ENCODE peak calls at places on chromosome 4, in five cellular contexts. F, T, G, B and M are unnamed samples.

GRCh38 chr4:1082215-1083182 is 30.9 kb downstream of the RNF212 start:
- DNase-seq in G (peak), F (no peak), B (no peak), T (peak), M (peak)

GRCh38 chr4:37795796-37796195 is 30.7 kb upstream of the PGM2 start:
- DNase-seq in T (no peak), F (no peak), G (no peak), B (no peak), M (no peak)

GRCh38 chr4:109303141-109303499 is 662 bp upstream of the COL25A1 start:
- DNase-seq in T (peak), G (no peak), F (no peak), B (no peak), M (no peak)

GRCh38 chr4:38710053-38710452 is 46.1 kb downstream of the KLF3 start:
- DNase-seq in F (no peak), G (no peak), T (no peak), B (no peak), M (no peak)

GRCh38 chr4:109408711-109409110 is 24.9 kb upstream of the SEC24B start:
- DNase-seq in T (no peak), G (no peak), F (no peak), B (no peak), M (no peak)

GRCh38 chr4:78612398-78613005 is 60.9 kb downstream of the ANXA3 start:
- DNase-seq in F (no peak), G (peak), B (peak), T (peak), M (peak)

GRCh38 chr4:154911097-154911496 is 130.0 kb downstream of the RBM46 start:
- DNase-seq in G (peak), B (no peak), T (no peak), F (no peak), M (peak)

GRCh38 chr4:27100713-27101112 is 240.1 kb downstream of the STIM2 start:
- DNase-seq in T (no peak), G (no peak), F (no peak), B (no peak), M (no peak)

GRCh38 chr4:185229021-185229818 is 19.8 kb downstream of the SNX25 start:
- DNase-seq in T (no peak), B (no peak), F (no peak), G (no peak), M (no peak)

GRCh38 chr4:150368667-150369066 is 213.3 kb upstream of the MAB21L2 start:
- DNase-seq in G (no peak), F (no peak), B (no peak), T (no peak), M (no peak)

GRCh38 chr4:40908297-40908696 is 158.5 kb downstream of the NSUN7 start:
- DNase-seq in G (peak), T (no peak), F (peak), B (no peak), M (no peak)

GRCh38 chr4:37762294-37763163 is 64.0 kb upstream of the PGM2 start:
- DNase-seq in G (no peak), T (peak), B (no peak), F (peak), M (peak)

GRCh38 chr4:29277381-29277780 is 1442.8 kb upstream of the PCDH7 start:
- DNase-seq in F (peak), B (no peak), G (no peak), T (peak), M (no peak)

GRCh38 chr4:73527196-73527595 is 45.7 kb downstream of the AFM start:
- DNase-seq in G (no peak), T (no peak), F (no peak), B (no peak), M (no peak)

GRCh38 chr4:89541998-89542397 is 234.4 kb upstream of the GPRIN3 start:
- DNase-seq in G (no peak), B (no peak), T (no peak), F (no peak), M (no peak)

GRCh38 chr4:121156822-121157769 is 7.0 kb downstream of the TNIP3 start:
- DNase-seq in F (no peak), T (peak), B (no peak), G (peak), M (peak)

GRCh38 chr4:4502694-4503311 is 39.0 kb downstream of the STX18 start:
- DNase-seq in G (no peak), T (peak), F (no peak), B (peak), M (no peak)

GRCh38 chr4:75710246-75710645 is 14.1 kb upstream of the USO1 start:
- DNase-seq in T (peak), B (no peak), F (no peak), G (no peak), M (no peak)

GRCh38 chr4:88600129-88600849 is 8.0 kb downstream of the HERC3 start:
- DNase-seq in B (no peak), F (no peak), G (peak), T (peak), M (no peak)

GRCh38 chr4:15159477-15160019 is 157.3 kb downstream of the CPEB2 start:
- DNase-seq in F (no peak), G (no peak), B (no peak), T (no peak), M (no peak)

GRCh38 chr4:40255722-40256281 is 59.0 kb downstream of the RHOH start:
- DNase-seq in T (peak), B (no peak), F (peak), G (peak), M (peak)

GRCh38 chr4:156594619-156595018 is 377.0 kb downstream of the PDGFC start:
- DNase-seq in B (no peak), T (no peak), G (no peak), F (no peak), M (no peak)

GRCh38 chr4:73844806-73845205 is 8.3 kb upstream of the PF4V1 start:
- DNase-seq in B (no peak), F (no peak), G (no peak), T (no peak), M (peak)

GRCh38 chr4:96102541-96103018 is 262.7 kb downstream of the PDHA2 start:
- DNase-seq in B (no peak), T (peak), G (no peak), F (no peak), M (no peak)

GRCh38 chr4:85149656-85150055 is 183.2 kb upstream of the WDFY3 start:
- DNase-seq in T (no peak), F (no peak), G (no peak), B (no peak), M (no peak)

GRCh38 chr4:184100297-184100885 is 117.3 kb downstream of the ENPP6 start:
- DNase-seq in T (no peak), G (peak), B (peak), F (peak), M (peak)

GRCh38 chr4:189802884-189803283 is 137.8 kb upstream of the FRG1 start:
- DNase-seq in G (no peak), B (no peak), F (no peak), T (no peak), M (peak)

GRCh38 chr4:125125256-125125655 is 189.5 kb upstream of the FAT4 start:
- DNase-seq in F (no peak), T (peak), B (no peak), G (no peak), M (no peak)

GRCh38 chr4:165345663-165346417 is 18.4 kb downstream of the MSMO1 start:
- DNase-seq in G (no peak), T (no peak), B (no peak), F (no peak), M (no peak)

GRCh38 chr4:184383497-184384055 is 90.8 kb downstream of the IRF2 start:
- DNase-seq in B (no peak), F (peak), T (peak), G (peak), M (no peak)

GRCh38 chr4:74444891-74445642 is at the start of gene AREG:
- DNase-seq in G (peak), B (peak), T (peak), F (peak), M (peak)

GRCh38 chr4:1092983-1093361 is 20.4 kb downstream of the RNF212 start:
- DNase-seq in B (no peak), F (no peak), G (no peak), T (no peak), M (no peak)

GRCh38 chr4:38681283-38682066 is 17.5 kb downstream of the KLF3 start:
- DNase-seq in B (no peak), F (no peak), T (no peak), G (no peak), M (no peak)

GRCh38 chr4:84379881-84380618 is 119.0 kb downstream of the NKX6-1 start:
- DNase-seq in T (no peak), B (no peak), F (no peak), G (peak), M (peak)

GRCh38 chr4:55445921-55446577 is 50.3 kb downstream of the TMEM165 start:
- DNase-seq in B (no peak), T (no peak), G (no peak), F (no peak), M (no peak)

GRCh38 chr4:21948347-21949072 is at the start of gene KCNIP4:
- DNase-seq in G (no peak), T (no peak), B (no peak), F (no peak), M (no peak)

GRCh38 chr4:21512351-21512750 is 436.2 kb downstream of the KCNIP4 start:
- DNase-seq in B (no peak), T (peak), G (peak), F (peak), M (peak)

GRCh38 chr4:102826890-102827673 is at the start of gene UBE2D3:
- DNase-seq in G (peak), T (peak), F (peak), B (peak), M (peak)

GRCh38 chr4:152780267-152780811 is 585 bp downstream of the ARFIP1 start:
- DNase-seq in G (no peak), T (no peak), F (no peak), B (peak), M (no peak)

DNA sequence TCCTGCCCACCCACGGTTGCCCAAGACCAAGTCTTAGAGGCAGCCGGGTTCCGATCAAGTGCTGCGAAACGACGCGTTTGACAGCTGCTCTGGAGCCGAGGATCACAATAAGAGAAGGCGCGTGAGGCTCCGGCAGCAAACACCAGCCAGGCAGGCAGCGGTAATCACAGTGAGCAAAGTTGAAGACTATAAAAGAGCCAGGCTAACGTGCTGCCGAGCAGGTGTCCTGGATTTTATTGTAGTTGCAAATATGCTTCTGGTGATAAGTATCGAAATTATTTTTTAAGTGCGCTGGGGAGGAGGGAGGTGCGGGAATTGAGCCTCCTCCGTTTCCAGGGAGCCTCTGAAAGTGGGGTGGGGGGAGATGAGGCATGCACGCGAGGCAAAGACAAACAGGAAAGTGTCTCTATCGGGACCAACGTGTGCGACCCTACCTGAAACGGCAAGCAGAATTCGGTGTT is 597 bp downstream of the GABRA2 start:
- DNase-seq in T (no peak), F (no peak), B (no peak), G (no peak), M (no peak)
- TF ChIP-seq POLR2A in T (no peak), F (no peak), B (no peak), G (no peak), M (no peak)

DNA sequence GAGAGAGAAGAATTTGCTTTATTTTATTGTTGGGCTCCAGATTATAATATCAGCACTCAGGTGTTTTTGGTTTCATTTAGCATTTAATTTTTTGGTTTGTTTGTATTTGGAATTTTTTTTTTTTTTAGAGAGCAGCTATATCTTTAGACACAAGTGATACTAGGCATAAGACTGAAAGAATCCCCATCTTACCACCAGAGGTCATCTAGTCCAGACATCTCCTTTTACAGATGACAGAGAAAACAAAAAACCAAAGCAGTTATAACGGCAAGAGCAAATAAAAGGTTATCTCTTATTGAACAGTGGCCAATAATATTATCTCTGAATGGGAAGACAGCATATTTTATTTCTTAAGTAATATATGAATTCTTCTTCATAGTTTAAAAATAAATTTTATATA is 22.8 kb downstream of the USP38 start:
- DNase-seq in T (peak), G (peak), B (no peak), F (no peak), M (no peak)
- TF ChIP-seq MAX in T (no peak), G (no peak), B (no peak), F (no peak), M (no peak)

DNA sequence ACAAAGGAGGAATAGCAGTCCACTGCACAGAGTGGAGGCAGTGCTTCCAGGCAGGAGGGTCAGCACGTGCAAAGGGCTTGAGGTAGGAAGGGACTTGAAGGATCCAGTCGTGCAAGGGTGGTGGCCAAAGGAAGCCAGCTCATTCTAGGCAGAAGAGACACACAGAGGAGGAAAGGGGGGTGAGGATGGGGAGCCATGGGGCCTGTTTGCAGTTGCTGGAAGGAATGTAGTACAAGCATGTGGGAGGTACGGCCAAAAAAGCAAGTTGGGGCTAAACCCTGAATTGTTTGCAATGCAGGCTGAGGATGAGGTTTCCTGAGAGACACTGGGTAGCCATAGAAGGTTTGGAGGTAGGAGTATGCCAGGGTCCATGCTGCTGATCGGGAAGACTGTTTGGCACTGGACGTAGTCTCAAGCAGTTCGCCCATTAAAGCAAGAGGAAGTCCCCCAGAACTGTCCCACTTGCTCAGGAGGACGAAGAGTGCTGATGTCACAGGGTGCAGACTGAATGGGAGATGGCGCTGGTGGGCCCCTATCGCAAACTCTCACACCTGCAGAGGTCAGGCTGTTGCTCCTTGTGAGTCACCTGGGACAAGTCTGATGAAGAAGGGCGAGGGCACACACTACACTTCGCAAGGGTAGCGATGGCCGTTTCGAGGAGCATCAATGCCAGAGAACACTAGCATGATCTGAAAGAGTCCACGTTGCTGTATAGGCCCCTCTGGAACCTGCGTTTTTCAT is 9.1 kb upstream of the MAN2B2 start:
- DNase-seq in B (no peak), T (no peak), F (no peak), G (no peak), M (no peak)
- H3K4me3 ChIP-seq in B (no peak), T (no peak), F (no peak), G (no peak), M (no peak)

DNA sequence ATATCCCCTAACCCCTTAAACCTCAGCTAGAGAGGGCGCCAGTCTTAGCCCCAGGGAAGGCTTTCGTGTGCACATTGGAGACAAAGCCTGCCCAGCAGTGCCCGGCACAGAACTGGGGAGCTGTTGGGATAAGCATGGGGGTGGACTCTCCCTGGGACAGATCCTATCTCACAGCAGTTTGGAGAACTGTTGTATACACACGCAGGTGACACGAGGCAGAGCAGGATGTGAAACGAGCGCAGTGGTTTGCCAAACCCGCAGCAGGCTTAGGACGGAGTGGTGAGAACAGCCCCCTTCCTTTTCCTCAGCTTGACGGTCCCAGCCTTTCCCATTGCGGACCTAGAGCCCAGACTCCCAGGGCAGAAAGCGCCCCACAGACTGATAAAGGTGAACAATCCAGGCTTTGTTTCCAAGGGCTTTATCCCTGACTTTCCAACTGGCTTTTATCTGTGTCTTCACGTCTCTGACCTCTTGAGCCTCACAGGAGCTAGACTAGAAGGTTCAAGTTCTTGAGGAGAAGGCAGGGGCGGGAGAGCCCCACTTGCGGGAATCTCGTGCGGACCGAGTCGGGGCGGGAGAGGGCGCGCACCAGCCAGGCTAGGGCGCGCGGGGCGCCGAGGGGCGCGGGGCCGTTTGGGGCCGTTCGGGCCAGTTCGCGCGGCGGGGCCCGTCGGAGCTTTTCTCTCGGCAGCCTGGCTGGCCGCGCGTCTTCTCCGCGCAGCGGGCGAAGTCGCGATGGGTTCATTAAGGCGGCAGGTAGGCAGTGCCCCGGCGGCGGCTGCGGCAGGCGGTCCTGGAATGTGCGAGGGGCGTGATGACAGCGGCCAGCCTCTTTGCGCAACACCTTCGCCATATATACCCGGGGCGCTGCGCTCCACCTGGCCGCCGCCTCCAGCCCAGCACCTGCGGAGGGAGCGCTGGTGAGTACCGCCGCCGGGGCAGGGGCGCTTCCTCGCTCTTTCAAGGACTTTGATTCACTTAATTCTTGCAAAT is at the start of gene SLC34A2:
- DNase-seq in T (no peak), G (no peak), F (no peak), B (no peak), M (no peak)
- TF ChIP-seq POLR2A in T (no peak), G (no peak), F (no peak), B (no peak), M (no peak)

DNA sequence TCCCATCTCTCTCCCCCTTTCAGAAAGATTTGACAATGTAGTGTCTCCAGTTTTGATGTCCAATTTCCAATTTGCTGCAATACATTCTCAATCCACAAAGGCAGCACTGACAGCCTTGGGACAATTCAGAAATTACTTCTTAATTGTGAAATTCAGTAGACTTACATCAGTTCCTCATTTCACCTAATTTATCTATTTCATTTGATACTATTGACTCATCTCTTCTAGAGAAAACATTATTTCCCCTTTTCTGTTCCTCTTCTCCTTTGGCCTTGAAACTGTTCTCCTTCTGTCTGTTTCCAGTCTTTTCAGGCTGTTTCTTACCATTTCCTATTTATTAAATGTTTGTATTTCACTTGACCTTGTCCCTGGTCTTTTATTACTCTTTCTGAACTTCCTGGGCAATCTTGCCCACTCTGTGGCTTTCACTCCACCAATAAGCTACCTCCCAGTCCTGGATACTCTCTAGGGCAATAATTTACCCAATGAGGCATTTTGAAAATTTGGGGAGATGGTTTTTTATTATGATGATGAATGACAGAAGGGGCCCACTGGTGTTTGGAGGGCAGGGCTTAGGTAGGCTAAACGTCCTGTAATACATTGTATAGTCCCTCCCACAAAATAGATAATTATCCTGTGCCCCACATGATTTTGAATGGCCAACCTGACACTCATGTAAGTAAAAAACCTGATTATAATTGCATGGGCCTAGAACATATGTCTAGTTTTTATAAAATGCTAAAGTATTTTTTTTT is 498.0 kb upstream of the BOD1L1 start:
- DNase-seq in F (no peak), B (no peak), G (no peak), T (no peak), M (peak)
- TF ChIP-seq MAX in F (no peak), B (no peak), G (no peak), T (no peak), M (no peak)

DNA sequence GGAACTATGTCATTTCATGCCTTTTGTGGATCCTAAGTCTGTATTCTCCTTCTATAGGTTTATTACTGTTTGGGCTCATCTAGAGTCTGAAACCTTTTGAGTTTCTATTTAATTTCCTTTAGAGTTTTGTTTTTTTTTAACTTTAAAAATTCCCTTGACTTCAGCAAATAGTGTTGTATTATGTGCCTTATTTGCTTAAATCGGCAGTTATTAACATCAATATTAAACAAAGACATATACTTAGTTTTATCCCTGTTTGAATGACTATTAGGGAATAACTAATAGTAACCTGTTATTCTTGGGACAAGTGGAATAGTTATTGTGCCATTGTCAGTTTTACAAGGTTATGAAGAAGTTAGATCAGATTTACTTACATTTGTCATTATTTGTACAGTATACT is 112.8 kb upstream of the NUDT6 start:
- DNase-seq in B (no peak), G (no peak), F (no peak), T (no peak), M (no peak)
- H3K4me3 ChIP-seq in B (no peak), G (no peak), F (no peak), T (no peak), M (no peak)

GRCh38 chr4:112636688-112637551 is at the start of the genes LARP7 and ZGRF1:
- DNase-seq in B (peak), G (peak), T (peak), F (peak), M (peak)
- TF ChIP-seq POLR2A in B (peak), G (peak), T (no peak), F (peak), M (peak)